ENCODE peak calls at places on chromosomes 12 and 14, in seven cellular contexts. One of them, this sample, is unnamed.

GRCh38 chr14:68147331-68147730 is 327.8 kb downstream of the RAD51B start:
- DNase-seq in activated naive CD4-positive, alpha-beta T cell treated with anti-CD3 and anti-CD28 coated beads for 36 hours: no peak
- DNase-seq in neural crest cell: no peak
- DNase-seq in choroid plexus epithelial cell: peak; percentile 51
- DNase-seq in GOT3: no peak
- DNase-seq in nephron progenitor cell: no peak
- DNase-seq in Calu3: no peak
- DNase-seq in this sample: no peak

GRCh38 chr14:100246136-100246535 is 7.2 kb downstream of the YY1 start:
- DNase-seq in GOT3: no peak
- DNase-seq in Calu3: peak; percentile 33
- DNase-seq in neural crest cell: no peak
- DNase-seq in nephron progenitor cell: no peak
- DNase-seq in activated naive CD4-positive, alpha-beta T cell treated with anti-CD3 and anti-CD28 coated beads for 36 hours: no peak
- DNase-seq in choroid plexus epithelial cell: no peak
- DNase-seq in this sample: no peak

GRCh38 chr12:99087278-99087677 is 442.2 kb downstream of the APAF1 start:
- DNase-seq in GOT3: no peak
- DNase-seq in activated naive CD4-positive, alpha-beta T cell treated with anti-CD3 and anti-CD28 coated beads for 36 hours: no peak
- DNase-seq in Calu3: no peak
- DNase-seq in choroid plexus epithelial cell: peak; percentile 2
- DNase-seq in neural crest cell: no peak
- DNase-seq in nephron progenitor cell: no peak
- DNase-seq in this sample: no peak

GRCh38 chr14:71290960-71291466 is 383.8 kb downstream of the PCNX1 start:
- DNase-seq in Calu3: peak; percentile 15
- DNase-seq in nephron progenitor cell: no peak
- DNase-seq in neural crest cell: no peak
- DNase-seq in GOT3: no peak
- DNase-seq in choroid plexus epithelial cell: peak; percentile 78
- DNase-seq in activated naive CD4-positive, alpha-beta T cell treated with anti-CD3 and anti-CD28 coated beads for 36 hours: peak; percentile 67
- DNase-seq in this sample: no peak

GRCh38 chr12:51118706-51119105 is 35.3 kb upstream of the CSRNP2 start:
- DNase-seq in GOT3: no peak
- DNase-seq in nephron progenitor cell: no peak
- DNase-seq in choroid plexus epithelial cell: peak; percentile 13
- DNase-seq in Calu3: no peak
- DNase-seq in activated naive CD4-positive, alpha-beta T cell treated with anti-CD3 and anti-CD28 coated beads for 36 hours: no peak
- DNase-seq in neural crest cell: no peak
- DNase-seq in this sample: no peak

GRCh38 chr14:65128096-65128495 is 25.8 kb upstream of the MAX start:
- DNase-seq in Calu3: no peak
- DNase-seq in GOT3: no peak
- DNase-seq in activated naive CD4-positive, alpha-beta T cell treated with anti-CD3 and anti-CD28 coated beads for 36 hours: no peak
- DNase-seq in nephron progenitor cell: no peak
- DNase-seq in neural crest cell: no peak
- DNase-seq in choroid plexus epithelial cell: peak; percentile 27
- DNase-seq in this sample: no peak

GRCh38 chr14:95106966-95107365 is 50.4 kb downstream of the DICER1 start:
- DNase-seq in activated naive CD4-positive, alpha-beta T cell treated with anti-CD3 and anti-CD28 coated beads for 36 hours: no peak
- DNase-seq in GOT3: no peak
- DNase-seq in nephron progenitor cell: no peak
- DNase-seq in neural crest cell: no peak
- DNase-seq in Calu3: no peak
- DNase-seq in choroid plexus epithelial cell: no peak
- DNase-seq in this sample: no peak

GRCh38 chr14:104091927-104092771 is 6.6 kb downstream of the ASPG start:
- DNase-seq in nephron progenitor cell: no peak
- DNase-seq in choroid plexus epithelial cell: no peak
- DNase-seq in Calu3: no peak
- DNase-seq in activated naive CD4-positive, alpha-beta T cell treated with anti-CD3 and anti-CD28 coated beads for 36 hours: no peak
- DNase-seq in neural crest cell: no peak
- DNase-seq in GOT3: no peak
- DNase-seq in this sample: no peak

GRCh38 chr12:119989619-119990381 is 764 bp downstream of the BICDL1 start:
- DNase-seq in Calu3: peak; percentile 93
- DNase-seq in choroid plexus epithelial cell: peak; percentile 79
- DNase-seq in activated naive CD4-positive, alpha-beta T cell treated with anti-CD3 and anti-CD28 coated beads for 36 hours: peak; percentile 82
- DNase-seq in GOT3: peak; percentile 44
- DNase-seq in neural crest cell: peak; percentile 82
- DNase-seq in nephron progenitor cell: peak; percentile 98
- DNase-seq in this sample: no peak

GRCh38 chr14:78840898-78841297 is 670.7 kb downstream of the NRXN3 start:
- DNase-seq in Calu3: no peak
- DNase-seq in GOT3: no peak
- DNase-seq in neural crest cell: no peak
- DNase-seq in nephron progenitor cell: no peak
- DNase-seq in choroid plexus epithelial cell: no peak
- DNase-seq in activated naive CD4-positive, alpha-beta T cell treated with anti-CD3 and anti-CD28 coated beads for 36 hours: no peak
- DNase-seq in this sample: no peak